ENCODE peak calls at places on chromosome 11, in ten cellular contexts. A is ascending aorta, T is Calu3, R is NAMALWA, Y is MCF 10A, M is COLO829, C is nephron progenitor cell, B is Right ventricle myocardium inferior, N is NCI-H1105 treated with DMSO at 0.1 percent for 48 hours, P is globus pallidus. J is an unnamed sample.

GRCh38 chr11:84524422-84525051 is 1102.6 kb downstream of the DLG2 start:
- DNase-seq in A (no peak), T (no peak), R (peak), Y (peak), M (peak), C (no peak), B (no peak), N (peak), P (peak), J (no peak)

GRCh38 chr11:45650166-45651095 is 15.0 kb downstream of the CHST1 start:
- DNase-seq in A (no peak), T (no peak), R (no peak), Y (no peak), M (no peak), C (no peak), B (no peak), N (no peak), P (no peak), J (peak)

GRCh38 chr11:74138021-74138420 is 32.8 kb downstream of the C2CD3 start:
- DNase-seq in A (no peak), T (no peak), R (no peak), Y (no peak), M (no peak), C (no peak), B (no peak), N (no peak), P (no peak), J (no peak)

GRCh38 chr11:117795726-117796455 is 1.1 kb downstream of the DSCAML1 start:
- DNase-seq in A (no peak), T (no peak), R (no peak), Y (no peak), M (no peak), C (peak), B (no peak), N (peak), P (no peak), J (no peak)

GRCh38 chr11:61627831-61628753 is 47.2 kb upstream of the SYT7 start:
- DNase-seq in A (no peak), T (peak), R (peak), Y (peak), M (peak), C (peak), B (peak), N (peak), P (no peak), J (peak)

GRCh38 chr11:1111545-1112212 is 37.0 kb downstream of the MUC2 start:
- DNase-seq in A (no peak), T (no peak), R (no peak), Y (no peak), M (no peak), C (no peak), B (peak), N (no peak), P (no peak), J (no peak)

GRCh38 chr11:22879615-22880014 is 19.3 kb upstream of the CCDC179 start:
- DNase-seq in A (no peak), T (no peak), R (no peak), Y (no peak), M (no peak), C (no peak), B (no peak), N (no peak), P (no peak), J (no peak)

GRCh38 chr11:65630215-65630614 is 7.7 kb upstream of the SIPA1 start:
- DNase-seq in A (no peak), T (no peak), R (no peak), Y (no peak), M (no peak), C (no peak), B (no peak), N (no peak), P (no peak), J (no peak)